ENCODE peak calls at places on chromosomes 1 and 21, in ten cellular contexts. S, T, J, K, L, N, Q, I, A and M are unnamed samples. For H3K4me1, the result is how much of the 10 kb centered on the place peaks cover.

GRCh38 chr1:183330335-183330734 is 87.8 kb downstream of the NMNAT2 start:
- DNase-seq in T (no peak), J (no peak), S (no peak), Q (no peak), A (no peak), N (no peak), I (no peak), L (no peak), K (no peak), M (no peak)

GRCh38 chr1:39745016-39745670 is 6.5 kb downstream of the PPIE start:
- DNase-seq in Q (no peak), K (no peak), I (no peak), N (no peak), J (no peak), L (no peak), S (no peak), T (no peak), A (no peak), M (no peak)

GRCh38 chr1:181595234-181595633 is 111.9 kb downstream of the CACNA1E start:
- DNase-seq in Q (no peak), L (no peak), S (no peak), J (no peak), N (no peak), K (no peak), A (no peak), T (no peak), I (no peak), M (no peak)

GRCh38 chr1:29849038-29849750 is 612.9 kb downstream of the PTPRU start:
- DNase-seq in Q (peak), S (no peak), L (peak), A (peak), I (peak), K (peak), T (peak), J (no peak), N (no peak), M (peak)

GRCh38 chr21:35211767-35212166 is 162.7 kb upstream of the RUNX1 start:
- DNase-seq in T (no peak), J (no peak), K (no peak), S (no peak), I (peak), Q (no peak), A (no peak), L (no peak), N (no peak), M (no peak)

GRCh38 chr1:19436716-19437476 is 48.4 kb downstream of the CAPZB start:
- DNase-seq in L (peak), T (peak), Q (no peak), S (peak), I (peak), N (no peak), A (peak), J (peak), K (no peak), M (no peak)

GRCh38 chr1:174875306-174875705 is 124.4 kb upstream of the CACYBP start:
- DNase-seq in A (peak), S (no peak), Q (peak), I (no peak), J (no peak), K (no peak), T (no peak), L (peak), N (peak), M (no peak)

GRCh38 chr1:67838180-67838912 is 5.1 kb upstream of the GNG12 start:
- DNase-seq in S (no peak), Q (no peak), K (no peak), T (peak), J (no peak), L (no peak), N (no peak), A (no peak), I (peak), M (no peak)

GRCh38 chr1:14924012-14924452 is 229.5 kb upstream of the TMEM51 start:
- DNase-seq in S (peak), A (peak), K (no peak), Q (no peak), J (peak), T (peak), I (peak), L (peak), N (no peak), M (no peak)

GRCh38 chr1:66251521-66251920 is 282.4 kb upstream of the SGIP1 start:
- DNase-seq in T (no peak), I (no peak), J (no peak), S (no peak), L (no peak), Q (no peak), N (no peak), A (no peak), K (no peak), M (no peak)

GRCh38 chr1:204463125-204464060 is 31.2 kb downstream of the PIK3C2B start:
- DNase-seq in A (no peak), J (peak), L (no peak), Q (no peak), K (no peak), I (peak), T (peak), S (no peak), N (no peak), M (no peak)
- H3K4me1 ChIP-seq in A (under half), J (half or more), L (under half), Q (under half), K (under half), I (under half), T (under half), S (under half), N (under half), M (under half)

DNA sequence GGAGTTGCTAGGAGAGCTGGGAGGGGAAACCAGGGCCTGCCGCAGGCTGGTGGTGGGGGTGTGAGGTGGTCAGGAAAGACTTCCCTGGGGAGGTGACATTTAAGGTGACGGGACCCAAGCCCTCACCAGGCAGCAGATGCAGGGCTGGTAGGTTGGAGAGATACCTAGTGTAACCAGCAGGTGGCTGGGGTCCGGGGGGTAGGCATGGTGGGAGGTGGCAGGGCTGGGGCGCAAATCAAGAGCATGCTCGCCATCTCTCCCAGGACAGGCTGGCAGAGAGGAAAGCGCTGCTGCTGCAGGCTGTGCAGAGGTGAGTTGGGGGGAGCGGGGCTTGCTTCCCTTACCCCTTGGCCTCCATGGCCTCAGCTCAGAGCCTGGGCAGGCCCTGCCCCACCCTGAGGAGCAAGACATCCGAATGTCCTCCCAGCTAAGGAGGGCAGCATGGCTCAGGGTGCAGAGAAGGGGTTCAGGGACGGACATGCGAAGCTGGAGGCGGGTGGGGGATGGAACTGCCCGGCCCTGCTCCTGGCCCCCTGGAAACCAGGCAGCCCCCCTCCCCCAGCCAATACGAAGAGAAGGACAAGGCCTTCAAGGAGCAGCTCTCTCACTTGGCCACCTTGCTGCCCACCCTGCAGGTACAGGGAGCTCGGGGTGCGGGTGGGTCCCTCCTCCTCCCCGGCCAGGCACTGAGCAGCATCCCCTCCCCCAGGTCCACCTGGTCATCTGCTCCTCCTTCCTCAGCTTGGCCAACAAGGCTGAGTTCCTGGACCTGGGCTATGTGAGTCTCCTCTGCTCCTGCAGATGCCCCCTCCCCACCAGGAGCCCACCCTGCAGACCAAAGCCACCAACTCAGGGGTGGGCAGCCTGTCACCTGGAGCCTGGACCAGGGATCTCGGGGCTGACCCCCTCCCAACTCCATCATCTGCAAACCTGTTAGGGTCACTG is 4.0 kb downstream of the RNF207 start:
- DNase-seq in K (no peak), L (no peak), A (no peak), S (no peak), N (no peak), T (no peak), I (no peak), J (no peak), Q (peak), M (peak)
- H3K4me1 ChIP-seq in K (under half), L (under half), A (under half), S (under half), N (under half), T (under half), I (under half), J (under half), Q (under half), M (under half)

DNA sequence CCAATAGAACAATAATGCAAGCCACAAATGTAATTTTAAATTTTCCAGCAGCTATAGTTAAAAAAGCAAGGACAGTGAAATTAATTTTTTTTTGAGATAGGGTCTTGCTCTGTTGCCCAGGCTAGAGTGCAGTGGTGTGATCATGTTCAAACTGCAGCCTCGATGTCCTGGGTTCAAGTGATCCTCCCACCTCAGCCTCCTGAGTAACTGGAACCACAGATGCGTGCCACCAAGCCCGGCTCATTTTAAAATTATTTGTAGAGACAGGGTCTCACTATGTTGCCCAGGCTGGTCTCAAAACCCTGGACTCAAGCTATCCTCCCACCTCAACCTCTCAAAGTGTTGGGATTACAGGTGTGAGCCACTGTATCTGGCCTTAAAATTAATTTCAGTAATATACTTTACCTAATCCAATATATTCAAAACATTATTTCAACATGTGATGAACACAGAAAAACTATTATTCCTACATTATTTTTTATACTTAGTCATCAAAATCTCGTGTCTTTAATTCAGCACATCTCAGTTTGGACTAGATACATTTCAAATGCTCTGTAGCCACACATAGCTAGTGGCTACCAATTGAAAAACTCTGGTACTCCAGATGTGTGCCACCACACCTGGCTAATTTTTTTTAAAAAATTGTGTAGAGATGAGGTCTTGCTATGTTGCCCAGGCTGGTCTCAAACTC is 10.8 kb upstream of the ID3 start:
- DNase-seq in S (no peak), T (no peak), K (no peak), A (no peak), Q (no peak), L (no peak), I (no peak), J (no peak), N (no peak), M (no peak)
- H3K4me1 ChIP-seq in S (under half), T (under half), K (under half), A (under half), Q (under half), L (under half), I (under half), J (under half), N (under half), M (under half)

GRCh38 chr1:1198423-1199140 is 7.8 kb downstream of the TNFRSF18 start:
- DNase-seq in N (no peak), K (no peak), I (no peak), A (no peak), T (no peak), S (no peak), J (peak), L (peak), Q (no peak), M (no peak)
- H3K4me1 ChIP-seq in N (under half), K (under half), I (under half), A (under half), T (under half), S (under half), J (under half), L (under half), Q (under half), M (under half)

GRCh38 chr1:154852845-154853244 is 17.2 kb downstream of the KCNN3 start:
- DNase-seq in K (no peak), A (no peak), N (no peak), Q (no peak), J (no peak), S (no peak), L (no peak), T (no peak), I (no peak), M (no peak)
- H3K4me1 ChIP-seq in K (under half), A (under half), N (under half), Q (under half), J (under half), S (under half), L (under half), T (under half), I (under half), M (under half)

DNA sequence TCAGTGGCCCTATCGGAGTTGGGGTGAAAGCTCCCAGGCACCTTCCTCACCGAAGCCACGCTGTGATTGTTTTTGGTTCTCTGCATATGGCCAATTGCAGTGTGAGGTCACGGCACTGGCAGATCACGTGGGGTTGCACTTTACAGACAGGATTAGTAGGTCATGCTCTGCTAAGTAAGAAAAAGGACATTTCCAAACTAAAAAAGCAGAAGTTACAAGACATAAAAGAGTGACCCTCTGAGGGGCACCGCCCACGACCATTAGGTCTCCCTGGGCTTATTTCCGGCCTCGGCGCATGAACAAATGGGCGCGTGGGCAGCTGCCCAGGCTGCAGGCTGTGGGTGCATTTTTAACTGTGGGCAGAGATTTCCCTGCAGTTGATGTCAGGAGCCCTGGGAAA is 2.0 kb downstream of the CAPN9 start:
- DNase-seq in I (no peak), K (no peak), N (no peak), A (no peak), Q (no peak), L (peak), J (no peak), S (no peak), T (no peak), M (no peak)
- H3K4me1 ChIP-seq in I (under half), K (under half), N (under half), A (under half), Q (under half), L (under half), J (under half), S (under half), T (under half), M (under half)

DNA sequence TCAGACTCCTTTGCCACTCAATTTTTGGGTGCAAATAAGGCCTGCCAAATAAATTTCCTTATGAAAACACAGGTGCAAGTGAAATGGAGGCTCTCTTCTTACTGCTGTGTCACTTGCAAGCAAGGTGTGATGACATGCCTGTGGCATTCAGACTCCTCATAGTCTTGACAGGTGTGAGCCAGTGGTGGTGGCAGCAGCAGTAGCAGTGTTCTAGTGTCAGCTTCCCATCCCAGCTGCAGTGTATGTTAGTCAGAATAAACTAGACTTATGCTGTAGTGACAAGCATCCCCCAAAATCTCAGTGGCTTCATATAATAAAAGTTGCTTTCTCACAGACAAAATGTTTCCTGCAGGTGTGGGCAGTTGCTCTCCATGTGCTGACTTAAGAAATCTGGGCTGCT is 3.8 kb upstream of the EEIG2 start:
- DNase-seq in Q (no peak), T (no peak), K (no peak), L (no peak), I (no peak), N (no peak), S (no peak), J (no peak), A (no peak), M (no peak)
- H3K4me1 ChIP-seq in Q (under half), T (under half), K (under half), L (under half), I (under half), N (under half), S (under half), J (under half), A (under half), M (under half)

GRCh38 chr1:207823531-207823879 is 71.7 kb downstream of the CD46 start:
- DNase-seq in N (no peak), S (no peak), K (no peak), A (no peak), T (no peak), J (no peak), I (no peak), L (no peak), Q (no peak), M (no peak)

GRCh38 chr1:207820568-207821463 is 69.0 kb downstream of the CD46 start:
- DNase-seq in J (no peak), Q (no peak), T (no peak), N (no peak), I (no peak), A (no peak), K (no peak), L (peak), S (no peak), M (no peak)

GRCh38 chr1:207821464-207822045 is 69.7 kb downstream of the CD46 start:
- DNase-seq in K (no peak), I (no peak), L (peak), S (no peak), T (no peak), Q (no peak), A (no peak), J (no peak), N (no peak), M (no peak)

GRCh38 chr1:207822602-207823451 is 71.0 kb downstream of the CD46 start:
- DNase-seq in A (peak), L (peak), N (peak), S (peak), Q (peak), K (peak), J (peak), I (no peak), T (peak), M (no peak)

GRCh38 chr1:207822124-207822601 is 70.3 kb downstream of the CD46 start:
- DNase-seq in N (no peak), J (no peak), T (no peak), L (peak), Q (no peak), S (no peak), K (no peak), I (no peak), A (peak), M (no peak)
- H3K4me1 ChIP-seq in N (under half), J (half or more), T (under half), L (half or more), Q (half or more), S (half or more), K (half or more), I (under half), A (half or more), M (under half)